ENCODE peak calls at places on chromosomes 5 and 9, in eight cellular contexts. W is GM23248; M is NCI-H1417; Q is H7; V is DMS79 treated with DMSO at 0.1 percent for 48 hours; P is activated CD4-positive, alpha-beta T cell treated with anti-CD3 and anti-CD28 coated beads, Interleukin-2, amount 10 ng/mL, durations not matched to agents 7 days and 5 days; K is CD4-positive, alpha-beta T cell; I is GM06990. E is an unnamed sample.

GRCh38 chr5:50667079-50667652 is 729 bp downstream of the PARP8 start:
- DNase-seq in Q (peak; percentile 76), M (peak; percentile 77), P (peak; percentile 47), K (peak; percentile 31), W (peak; percentile 75), I (no peak), V (peak; percentile 42), E (no peak)

GRCh38 chr9:107751522-107752235 is 262.1 kb upstream of the KLF4 start:
- DNase-seq in Q (no peak), M (no peak), K (no peak), P (no peak), W (peak; percentile 86), V (no peak), I (peak; percentile 22), E (no peak)

GRCh38 chr9:110744753-110745522 is 76.3 kb downstream of the MUSK start:
- DNase-seq in P (no peak), K (no peak), W (peak; percentile 97), V (peak; percentile 93), M (no peak), Q (no peak), I (no peak), E (no peak)

GRCh38 chr9:77841739-77842386 is 189.7 kb downstream of the GNAQ start:
- DNase-seq in M (peak; percentile 64), P (no peak), W (no peak), I (no peak), Q (no peak), V (no peak), K (no peak), E (no peak)

GRCh38 chr9:92642599-92642998 is 27.3 kb downstream of the IPPK start:
- DNase-seq in Q (peak; percentile 25), K (no peak), M (no peak), I (no peak), V (no peak), P (no peak), W (no peak), E (no peak)

GRCh38 chr9:81565144-81565543 is 124.2 kb downstream of the TLE1 start:
- DNase-seq in Q (no peak), P (no peak), V (no peak), I (no peak), K (no peak), W (no peak), M (no peak), E (no peak)

GRCh38 chr5:76690027-76690679 is 25.8 kb upstream of the F2R start:
- DNase-seq in K (no peak), P (no peak), W (peak; percentile 30), I (no peak), Q (no peak), M (no peak), V (no peak), E (no peak)

GRCh38 chr5:132060501-132061161 is at the start of gene IL3:
- DNase-seq in M (no peak), W (no peak), P (no peak), Q (no peak), K (no peak), I (no peak), V (no peak), E (no peak)

GRCh38 chr9:13125261-13125660 is 154.2 kb downstream of the MPDZ start:
- DNase-seq in P (no peak), W (no peak), V (no peak), K (no peak), I (no peak), Q (no peak), M (no peak), E (no peak)

GRCh38 chr5:164188733-164189148 is 683.3 kb downstream of the MAT2B start:
- DNase-seq in W (no peak), P (no peak), K (no peak), M (peak; percentile 84), Q (no peak), V (no peak), I (no peak), E (no peak)

GRCh38 chr5:107985144-107985543 is 314.4 kb upstream of the EFNA5 start:
- DNase-seq in V (peak; percentile 54), I (no peak), M (peak; percentile 36), P (no peak), Q (no peak), K (no peak), W (peak; percentile 5), E (no peak)

GRCh38 chr9:80552931-80553330 is 981.2 kb downstream of the TLE4 start:
- DNase-seq in P (no peak), V (no peak), Q (no peak), K (no peak), I (no peak), M (no peak), W (peak; percentile 15), E (no peak)

GRCh38 chr5:79201206-79201605 is 34.7 kb upstream of the JMY start:
- DNase-seq in W (no peak), V (no peak), Q (no peak), M (no peak), I (no peak), K (no peak), P (no peak), E (no peak)

GRCh38 chr5:79514391-79515105 is 614 bp upstream of the HOMER1 start:
- DNase-seq in M (peak; percentile 96), W (peak; percentile 96), P (peak; percentile 91), V (peak; percentile 86), K (peak; percentile 79), Q (peak; percentile 89), I (peak; percentile 95), E (peak; percentile 92)

GRCh38 chr5:55406292-55406691 is 98.5 kb downstream of the MTREX start:
- DNase-seq in I (no peak), K (no peak), M (peak; percentile 90), Q (no peak), W (no peak), P (no peak), V (peak; percentile 4), E (no peak)

GRCh38 chr5:111364992-111365391 is 140.8 kb downstream of the CAMK4 start:
- DNase-seq in I (no peak), P (no peak), W (peak; percentile 45), Q (no peak), M (no peak), V (no peak), K (no peak), E (no peak)

E was measured in T-cell.